ENCODE peak calls at places on chromosomes 1 and 21, in five cellular contexts. L is suprapubic skin, M is testis, R is lung, J is mammary epithelial cell. Z is an unnamed sample. For H3K4me1 and H3K9me3, the result is how much of the 10 kb centered on the place peaks cover.

GRCh38 chr1:181088079-181089016 is at the start of gene IER5:
- DNase-seq in L (peak), M (peak), R (peak), J (peak), Z (peak)

GRCh38 chr1:41322835-41323234 is 38.4 kb upstream of the FOXO6 start:
- DNase-seq in L (no peak), M (peak), R (peak), J (peak), Z (peak)

GRCh38 chr1:89151021-89151420 is 24.8 kb downstream of the GBP7 start:
- DNase-seq in L (no peak), M (no peak), R (no peak), J (no peak), Z (no peak)

GRCh38 chr1:36137776-36138175 is 11.5 kb downstream of the TRAPPC3 start:
- DNase-seq in L (no peak), M (no peak), R (no peak), J (no peak), Z (no peak)

GRCh38 chr21:44815852-44816628 is 1.8 kb downstream of the SUMO3 start:
- DNase-seq in L (no peak), M (no peak), R (no peak), J (no peak), Z (no peak)

GRCh38 chr1:168833352-168833751 is 104.3 kb upstream of the DPT start:
- DNase-seq in L (no peak), M (no peak), R (no peak), J (no peak), Z (no peak)

GRCh38 chr1:222974496-222974895 is 159.7 kb downstream of the DISP1 start:
- DNase-seq in L (no peak), M (no peak), R (no peak), J (peak), Z (no peak)

GRCh38 chr1:161730050-161730564 is 8.8 kb downstream of the FCRLB start:
- DNase-seq in L (no peak), M (no peak), R (no peak), J (peak), Z (no peak)

GRCh38 chr1:232538224-232538942 is 91.5 kb downstream of the SIPA1L2 start:
- DNase-seq in L (no peak), M (no peak), R (no peak), J (peak), Z (peak)

GRCh38 chr1:22385537-22385936 is 66.1 kb upstream of the ZBTB40 start:
- DNase-seq in L (no peak), M (no peak), R (no peak), J (no peak), Z (no peak)
- H3K4me1 ChIP-seq in L (under half), M (under half), R (under half), J (under half), Z (under half)

GRCh38 chr21:21183092-21183491 is 184.9 kb downstream of the NCAM2 start:
- DNase-seq in L (no peak), M (no peak), R (no peak), J (no peak), Z (no peak)

GRCh38 chr21:21177353-21177986 is 179.3 kb downstream of the NCAM2 start:
- DNase-seq in L (no peak), M (no peak), R (no peak), J (no peak), Z (no peak)

GRCh38 chr21:21182401-21182800 is 184.2 kb downstream of the NCAM2 start:
- DNase-seq in L (no peak), M (no peak), R (no peak), J (no peak), Z (no peak)

GRCh38 chr21:21175798-21176334 is 177.7 kb downstream of the NCAM2 start:
- DNase-seq in L (no peak), M (no peak), R (no peak), J (no peak), Z (no peak)

GRCh38 chr21:21179619-21180336 is 181.6 kb downstream of the NCAM2 start:
- DNase-seq in L (no peak), M (no peak), R (no peak), J (no peak), Z (no peak)
- H3K9me3 ChIP-seq in L (under half), M (under half), R (under half), J (under half), Z (under half)

GRCh38 chr1:21314797-21315396 is 24.6 kb upstream of the ECE1 start:
- DNase-seq in L (no peak), M (no peak), R (no peak), J (no peak), Z (no peak)

GRCh38 chr1:21313146-21313885 is 23.1 kb upstream of the ECE1 start:
- DNase-seq in L (no peak), M (no peak), R (no peak), J (no peak), Z (peak)

GRCh38 chr1:21317035-21317689 is 26.9 kb upstream of the ECE1 start:
- DNase-seq in L (peak), M (peak), R (no peak), J (no peak), Z (peak)

GRCh38 chr1:21312407-21312992 is 22.2 kb upstream of the ECE1 start:
- DNase-seq in L (no peak), M (no peak), R (no peak), J (no peak), Z (no peak)

DNA sequence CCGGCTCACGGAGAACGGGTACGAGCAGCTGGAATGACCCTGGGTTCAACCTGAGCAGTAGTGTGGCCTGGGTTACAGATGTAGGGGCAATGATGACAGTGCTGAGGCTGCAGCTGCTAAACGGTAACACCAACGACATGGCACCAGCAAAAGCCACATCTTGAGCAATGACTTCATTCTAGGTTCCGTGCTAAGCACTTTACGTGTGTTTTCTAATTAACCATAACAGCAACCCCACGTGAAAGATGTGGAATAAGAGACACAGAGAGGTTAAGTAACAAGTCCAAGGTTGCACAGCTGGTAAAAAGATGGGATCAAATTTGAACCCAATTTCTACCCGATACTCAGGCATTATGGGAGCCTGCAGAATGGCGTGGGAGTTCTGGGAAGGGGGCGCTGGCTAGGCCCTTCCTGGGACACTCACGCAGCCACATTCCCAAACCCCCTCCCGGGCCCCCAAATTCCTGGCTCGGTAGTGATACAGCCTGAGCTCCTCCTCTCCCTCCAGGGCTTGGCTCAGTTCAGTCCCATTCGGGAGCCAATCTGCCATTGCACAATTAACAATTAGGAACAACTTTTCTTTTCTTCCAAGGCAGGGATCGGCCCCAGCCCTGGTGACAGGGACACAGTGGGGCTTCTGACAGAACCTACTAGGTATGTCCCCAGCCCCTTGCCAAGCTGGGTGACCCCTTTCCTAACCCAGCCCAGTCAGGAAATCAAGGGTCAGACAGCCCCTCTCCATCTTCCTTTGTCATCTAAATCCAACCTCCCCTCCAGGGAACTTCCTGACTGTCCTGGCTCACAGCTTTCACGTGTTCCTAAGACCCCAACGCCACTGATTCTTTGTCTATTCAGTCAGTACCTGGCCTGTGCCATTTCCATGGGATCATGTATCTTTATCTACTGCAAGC is 23.9 kb upstream of the ECE1 start:
- DNase-seq in L (peak), M (no peak), R (no peak), J (no peak), Z (no peak)
- H3K4me1 ChIP-seq in L (half or more), M (under half), R (under half), J (under half), Z (half or more)

DNA sequence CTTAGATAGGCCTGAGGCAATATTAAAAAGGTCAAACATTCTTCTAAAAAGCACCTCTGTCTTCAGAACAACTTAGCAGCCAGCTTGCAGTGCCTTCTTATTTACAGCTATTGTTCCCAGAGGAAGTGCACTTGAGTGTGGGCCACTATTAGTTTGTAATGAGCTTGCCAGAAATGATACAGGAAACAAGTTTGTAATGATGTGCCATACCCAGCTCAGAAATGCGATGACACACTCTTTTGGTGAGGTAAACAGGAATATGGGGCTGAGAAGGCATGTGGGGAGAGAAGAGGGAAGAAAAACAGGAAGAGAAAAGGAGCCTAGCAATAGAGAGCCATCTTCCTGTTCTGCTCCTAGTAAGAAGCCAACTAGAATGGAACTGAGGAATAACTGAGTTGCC is 295.4 kb downstream of the AGBL4 start:
- DNase-seq in L (no peak), M (no peak), R (no peak), J (peak), Z (no peak)
- H3K9me3 ChIP-seq in L (under half), M (under half), R (under half), J (under half), Z (under half)

DNA sequence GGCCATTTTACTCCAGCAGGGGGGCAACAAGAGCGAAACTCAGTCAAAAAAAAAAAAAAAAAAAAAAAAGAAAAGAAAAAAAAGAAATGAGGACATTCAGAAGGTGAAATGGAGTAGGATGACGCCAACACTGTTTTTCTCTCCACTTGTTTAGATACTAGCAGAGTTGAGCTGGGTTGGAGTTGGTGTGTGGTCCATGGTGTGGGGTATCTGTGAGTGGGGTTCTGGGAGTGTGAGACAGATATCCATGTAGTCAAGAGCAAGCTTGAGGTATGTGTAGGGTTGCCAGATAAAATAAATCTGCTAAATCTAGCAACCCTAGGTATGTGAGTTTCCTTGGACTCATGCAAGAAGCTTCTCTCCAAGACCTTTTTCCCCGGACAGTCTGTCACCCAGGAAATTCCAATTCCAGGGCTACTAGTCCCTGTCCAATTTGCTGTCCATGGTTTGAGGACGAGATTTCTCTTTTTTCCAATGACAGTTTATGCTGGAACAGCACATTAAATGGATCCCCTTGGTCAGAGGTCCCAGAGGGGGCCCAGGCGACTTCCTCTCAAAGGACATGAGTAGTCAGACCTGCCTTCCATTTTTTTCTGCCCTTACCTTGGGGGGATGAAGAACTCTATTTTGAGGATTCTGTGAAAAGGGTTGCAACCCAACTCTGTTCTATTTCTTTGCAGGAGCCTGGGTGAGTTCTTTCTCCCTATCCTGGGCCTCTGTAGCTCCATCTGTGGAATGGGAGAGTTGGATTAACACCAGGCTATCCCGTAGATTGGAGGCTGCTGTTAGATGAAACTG is 2.1 kb upstream of the FOXD2 start:
- DNase-seq in L (no peak), M (no peak), R (no peak), J (no peak), Z (no peak)
- H3K4me1 ChIP-seq in L (half or more), M (under half), R (under half), J (half or more), Z (under half)

DNA sequence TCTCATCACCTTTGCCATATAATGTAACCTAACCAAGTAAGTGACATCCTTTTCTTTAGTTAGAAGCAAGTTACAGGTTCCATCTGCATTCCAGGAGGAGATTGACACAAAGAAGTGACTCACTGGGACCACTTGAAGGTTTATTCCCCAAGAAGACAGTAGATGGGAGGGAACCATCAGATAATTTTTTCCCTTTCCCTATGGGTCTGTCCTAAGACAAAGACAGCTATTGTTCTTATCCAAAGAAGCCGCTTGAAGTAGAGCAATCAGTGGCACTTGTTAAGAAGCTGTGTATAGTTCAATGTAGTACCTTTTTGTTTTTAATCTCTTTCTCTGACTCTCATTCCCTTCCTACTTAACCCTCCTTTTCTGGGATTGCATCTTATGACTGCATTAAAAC is 139.9 kb upstream of the B3GALT2 start:
- DNase-seq in L (no peak), M (no peak), R (no peak), J (no peak), Z (no peak)
- H3K9me3 ChIP-seq in L (under half), M (under half), R (under half), J (under half), Z (under half)

DNA sequence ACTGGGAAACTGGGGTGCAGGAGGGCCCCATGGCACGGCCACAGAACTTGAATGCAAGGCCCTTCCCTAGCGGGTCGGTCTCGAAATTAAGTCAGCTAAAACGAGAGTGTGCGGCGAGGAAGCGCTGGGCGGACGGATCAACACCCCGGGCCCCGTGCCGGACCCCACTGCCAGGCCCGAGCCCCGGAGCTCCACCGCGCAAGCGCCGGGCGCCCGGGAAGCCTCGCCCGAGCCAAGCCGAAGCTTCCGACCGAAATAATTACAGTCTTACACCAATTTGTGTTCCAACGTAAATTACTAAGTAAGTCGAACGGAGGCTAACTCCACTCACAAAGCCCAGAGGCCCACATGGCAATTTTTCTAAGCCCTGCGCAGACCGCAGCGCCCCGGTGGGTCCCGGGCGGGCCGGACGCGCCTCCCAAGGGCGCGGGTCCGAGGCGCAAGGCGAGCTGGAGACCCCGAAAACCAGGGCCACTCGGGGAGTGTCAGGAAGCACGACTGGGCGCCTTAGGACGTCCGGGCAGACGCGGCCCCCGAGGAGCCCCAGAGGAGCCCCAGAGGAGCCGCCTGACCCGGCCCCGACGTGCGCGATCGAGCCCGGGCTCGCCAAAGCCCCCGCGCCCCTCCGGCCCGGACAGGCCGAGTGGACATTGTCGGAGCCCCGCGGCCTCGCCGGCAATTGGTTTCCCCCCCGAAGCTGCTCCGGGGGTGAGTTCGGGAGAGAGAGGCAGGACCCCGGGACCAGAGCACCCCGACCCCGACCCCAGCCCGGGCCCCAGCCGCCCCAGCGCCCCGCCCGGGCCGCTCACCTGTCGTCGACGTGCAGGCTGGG is 585 bp downstream of the RIPK4 start:
- DNase-seq in L (no peak), M (no peak), R (no peak), J (no peak), Z (no peak)
- H3K4me1 ChIP-seq in L (half or more), M (under half), R (under half), J (half or more), Z (under half)

DNA sequence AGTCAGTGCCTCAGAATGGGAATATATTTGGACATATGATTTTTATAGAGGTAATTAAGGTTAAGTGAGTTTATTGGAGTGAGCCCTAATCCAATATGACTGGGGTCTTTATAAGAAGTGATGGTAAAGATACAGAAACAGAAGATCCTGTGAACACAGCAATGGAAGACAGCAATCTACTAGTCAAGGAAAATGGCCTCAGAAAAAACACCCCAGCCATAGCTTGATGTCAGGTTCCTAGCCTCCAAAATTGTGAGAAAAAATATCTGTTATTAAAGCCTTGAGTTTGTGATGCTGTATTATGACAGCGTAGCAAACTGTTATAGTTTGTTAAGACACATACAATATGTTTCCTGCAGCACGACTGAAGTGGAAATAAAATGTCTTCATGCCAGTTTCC is 72.2 kb downstream of the JMJD4 start:
- DNase-seq in L (no peak), M (no peak), R (no peak), J (no peak), Z (no peak)
- H3K9me3 ChIP-seq in L (half or more), M (under half), R (half or more), J (half or more), Z (under half)

DNA sequence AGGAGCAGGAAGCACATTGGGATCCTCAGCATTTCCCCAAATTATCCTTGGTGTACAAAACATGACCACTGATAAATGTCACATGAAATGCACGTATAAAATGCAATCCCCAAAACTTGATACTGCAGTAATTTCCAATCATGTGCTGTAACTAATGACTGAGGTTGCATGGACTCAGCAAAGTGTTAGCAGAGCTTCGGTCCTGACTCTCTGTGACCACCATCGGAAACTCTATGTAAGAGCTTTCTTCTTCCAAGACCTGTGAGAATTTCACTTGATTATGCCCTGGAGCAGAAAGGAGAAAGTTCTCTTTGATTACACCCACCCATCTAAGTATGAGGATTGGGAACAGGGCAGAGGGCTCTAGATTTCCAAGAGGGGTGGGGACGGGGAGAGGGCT is 908 bp downstream of the CD53 start:
- DNase-seq in L (no peak), M (no peak), R (no peak), J (no peak), Z (no peak)
- H3K4me1 ChIP-seq in L (under half), M (under half), R (under half), J (under half), Z (under half)

GRCh38 chr1:247070645-247071044 is 8.0 kb downstream of the ZNF670 start:
- DNase-seq in L (no peak), M (no peak), R (no peak), J (no peak), Z (no peak)
- H3K9me3 ChIP-seq in L (under half), M (under half), R (under half), J (under half), Z (under half)

Z was measured in BE2C.